ENCODE peak calls at places on chromosomes 7 and 10, in nine cellular contexts. One of them, this sample, is unnamed.

GRCh38 chr10:77463499-77463898 is 174.1 kb downstream of the KCNMA1 start:
- DNase-seq in SK-N-SH: no peak
- DNase-seq in fibroblast of mammary gland: no peak
- DNase-seq in MCF 10A: no peak
- DNase-seq in progenitor cell of endocrine pancreas: no peak
- DNase-seq in GM12878: no peak
- DNase-seq in gastrocnemius medialis: no peak
- DNase-seq in fibroblast of pulmonary artery: no peak
- DNase-seq in AG04449: no peak
- DNase-seq in this sample: no peak

GRCh38 chr7:149686001-149686400 is 87.4 kb downstream of the ZNF467 start:
- DNase-seq in fibroblast of mammary gland: peak; percentile 87
- DNase-seq in GM12878: no peak
- DNase-seq in AG04449: peak; percentile 52
- DNase-seq in progenitor cell of endocrine pancreas: no peak
- DNase-seq in gastrocnemius medialis: no peak
- DNase-seq in fibroblast of pulmonary artery: peak; percentile 77
- DNase-seq in MCF 10A: peak; percentile 63
- DNase-seq in SK-N-SH: no peak
- DNase-seq in this sample: no peak

GRCh38 chr10:93081296-93081695 is 7.6 kb downstream of the CYP26A1 start:
- DNase-seq in AG04449: no peak
- DNase-seq in fibroblast of pulmonary artery: no peak
- DNase-seq in fibroblast of mammary gland: no peak
- DNase-seq in MCF 10A: no peak
- DNase-seq in SK-N-SH: no peak
- DNase-seq in progenitor cell of endocrine pancreas: no peak
- DNase-seq in gastrocnemius medialis: no peak
- DNase-seq in GM12878: no peak
- DNase-seq in this sample: no peak

GRCh38 chr7:98278936-98279335 is 2.5 kb upstream of the BRI3 start:
- DNase-seq in gastrocnemius medialis: no peak
- DNase-seq in progenitor cell of endocrine pancreas: no peak
- DNase-seq in SK-N-SH: peak; percentile 46
- DNase-seq in GM12878: no peak
- DNase-seq in fibroblast of mammary gland: no peak
- DNase-seq in fibroblast of pulmonary artery: no peak
- DNase-seq in MCF 10A: no peak
- DNase-seq in AG04449: no peak
- DNase-seq in this sample: no peak

GRCh38 chr10:28382520-28383269 is 79.8 kb upstream of the MPP7 start:
- DNase-seq in progenitor cell of endocrine pancreas: no peak
- DNase-seq in gastrocnemius medialis: no peak
- DNase-seq in MCF 10A: peak; percentile 12
- DNase-seq in fibroblast of pulmonary artery: no peak
- DNase-seq in fibroblast of mammary gland: peak; percentile 68
- DNase-seq in SK-N-SH: no peak
- DNase-seq in GM12878: no peak
- DNase-seq in AG04449: peak; percentile 63
- DNase-seq in this sample: peak; percentile 27

GRCh38 chr10:22630229-22631174 is 83.9 kb downstream of the PIP4K2A start:
- DNase-seq in AG04449: peak; percentile 4
- DNase-seq in fibroblast of mammary gland: peak; percentile 69
- DNase-seq in progenitor cell of endocrine pancreas: no peak
- DNase-seq in SK-N-SH: no peak
- DNase-seq in fibroblast of pulmonary artery: peak; percentile 69
- DNase-seq in GM12878: peak; percentile 92
- DNase-seq in gastrocnemius medialis: no peak
- DNase-seq in MCF 10A: peak; percentile 47
- DNase-seq in this sample: no peak

GRCh38 chr7:44063894-44064651 is 1.3 kb downstream of the PGAM2 start:
- DNase-seq in AG04449: no peak
- DNase-seq in gastrocnemius medialis: peak; percentile 68
- DNase-seq in GM12878: no peak
- DNase-seq in SK-N-SH: peak; percentile 45
- DNase-seq in fibroblast of pulmonary artery: no peak
- DNase-seq in MCF 10A: no peak
- DNase-seq in progenitor cell of endocrine pancreas: no peak
- DNase-seq in fibroblast of mammary gland: no peak
- DNase-seq in this sample: no peak

GRCh38 chr10:24488631-24489030 is 235.1 kb downstream of the ARHGAP21 start:
- DNase-seq in progenitor cell of endocrine pancreas: no peak
- DNase-seq in MCF 10A: no peak
- DNase-seq in AG04449: no peak
- DNase-seq in fibroblast of pulmonary artery: no peak
- DNase-seq in fibroblast of mammary gland: no peak
- DNase-seq in GM12878: no peak
- DNase-seq in gastrocnemius medialis: no peak
- DNase-seq in SK-N-SH: no peak
- DNase-seq in this sample: no peak

GRCh38 chr7:131898418-131898817 is 342.0 kb upstream of the PODXL start:
- DNase-seq in GM12878: no peak
- DNase-seq in SK-N-SH: no peak
- DNase-seq in AG04449: no peak
- DNase-seq in MCF 10A: peak; percentile 78
- DNase-seq in fibroblast of mammary gland: peak; percentile 14
- DNase-seq in progenitor cell of endocrine pancreas: no peak
- DNase-seq in fibroblast of pulmonary artery: peak; percentile 39
- DNase-seq in gastrocnemius medialis: no peak
- DNase-seq in this sample: no peak

DNA sequence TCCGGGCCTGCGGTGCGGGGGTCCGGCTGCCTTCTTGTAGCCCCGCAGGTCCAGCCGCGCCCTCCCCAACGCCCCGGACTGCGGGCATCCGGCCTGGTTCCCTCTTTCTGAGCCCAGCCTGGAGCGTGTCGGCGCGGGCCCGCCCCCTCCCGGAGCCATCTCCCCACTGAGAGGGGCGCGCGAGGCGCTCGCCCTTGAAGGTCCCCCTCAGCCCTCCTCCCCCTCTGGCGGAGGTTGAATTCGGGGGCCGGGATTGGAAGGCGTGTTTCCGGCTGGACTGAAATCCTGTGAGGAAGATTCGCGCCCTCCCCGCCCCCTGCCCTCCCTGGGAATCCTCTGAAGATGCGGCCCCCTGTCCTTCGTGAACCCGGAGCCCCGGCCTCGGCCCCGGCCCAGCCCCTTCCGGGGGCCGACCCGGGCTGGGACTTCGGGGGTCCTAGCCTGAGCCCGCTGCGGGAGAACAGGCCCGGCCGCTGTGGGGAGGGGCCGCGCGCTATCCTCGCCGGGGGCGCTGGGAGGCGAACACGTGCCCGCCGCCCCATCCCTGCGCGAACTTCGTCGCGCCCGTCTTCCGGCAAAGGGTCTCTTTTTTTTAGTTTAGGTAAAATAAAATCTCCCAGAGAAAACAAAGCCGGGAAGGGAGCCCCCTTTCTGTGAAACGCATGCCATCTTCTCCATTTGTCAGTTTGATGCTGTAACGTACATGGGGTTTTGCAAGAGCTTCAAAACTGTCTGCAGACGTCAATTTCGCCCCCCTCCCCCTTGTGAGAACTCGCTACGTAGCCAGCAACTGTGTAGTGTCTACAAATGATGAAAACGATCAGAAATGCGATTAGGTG is 636 bp downstream of the PDCD4 start:
- DNase-seq in AG04449: peak; percentile 24
- DNase-seq in MCF 10A: peak; percentile 86
- DNase-seq in SK-N-SH: peak; percentile 86
- DNase-seq in GM12878: no peak
- DNase-seq in fibroblast of mammary gland: peak; percentile 89
- DNase-seq in gastrocnemius medialis: peak; percentile 48
- DNase-seq in progenitor cell of endocrine pancreas: peak; percentile 62
- DNase-seq in fibroblast of pulmonary artery: peak; percentile 91
- DNase-seq in this sample: peak; percentile 93
- TF ChIP-seq CTCF in AG04449: peak; percentile 20
- TF ChIP-seq CTCF in MCF 10A: no peak
- TF ChIP-seq CTCF in SK-N-SH: peak; percentile 36
- TF ChIP-seq CTCF in GM12878: peak; percentile 26
- TF ChIP-seq CTCF in fibroblast of mammary gland: peak; percentile 25
- TF ChIP-seq CTCF in gastrocnemius medialis: no peak
- TF ChIP-seq CTCF in progenitor cell of endocrine pancreas: peak; percentile 37
- TF ChIP-seq CTCF in fibroblast of pulmonary artery: peak; percentile 29
- TF ChIP-seq CTCF in this sample: no peak

GRCh38 chr7:5231116-5231515 is 41.1 kb downstream of the WIPI2 start:
- DNase-seq in AG04449: no peak
- DNase-seq in fibroblast of mammary gland: no peak
- DNase-seq in MCF 10A: no peak
- DNase-seq in fibroblast of pulmonary artery: no peak
- DNase-seq in GM12878: peak; percentile 60
- DNase-seq in SK-N-SH: no peak
- DNase-seq in gastrocnemius medialis: no peak
- DNase-seq in progenitor cell of endocrine pancreas: no peak
- DNase-seq in this sample: no peak

GRCh38 chr7:5232874-5233273 is 42.8 kb downstream of the WIPI2 start:
- DNase-seq in MCF 10A: no peak
- DNase-seq in fibroblast of mammary gland: no peak
- DNase-seq in SK-N-SH: no peak
- DNase-seq in fibroblast of pulmonary artery: no peak
- DNase-seq in AG04449: no peak
- DNase-seq in GM12878: no peak
- DNase-seq in gastrocnemius medialis: no peak
- DNase-seq in progenitor cell of endocrine pancreas: no peak
- DNase-seq in this sample: no peak

GRCh38 chr7:5232485-5232837 is 42.4 kb downstream of the WIPI2 start:
- DNase-seq in MCF 10A: no peak
- DNase-seq in fibroblast of pulmonary artery: no peak
- DNase-seq in gastrocnemius medialis: no peak
- DNase-seq in progenitor cell of endocrine pancreas: no peak
- DNase-seq in SK-N-SH: no peak
- DNase-seq in GM12878: no peak
- DNase-seq in AG04449: no peak
- DNase-seq in fibroblast of mammary gland: no peak
- DNase-seq in this sample: no peak

GRCh38 chr7:5230272-5231067 is 40.4 kb downstream of the WIPI2 start:
- DNase-seq in gastrocnemius medialis: no peak
- DNase-seq in fibroblast of mammary gland: no peak
- DNase-seq in fibroblast of pulmonary artery: no peak
- DNase-seq in GM12878: no peak
- DNase-seq in AG04449: no peak
- DNase-seq in SK-N-SH: no peak
- DNase-seq in MCF 10A: no peak
- DNase-seq in progenitor cell of endocrine pancreas: no peak
- DNase-seq in this sample: no peak

GRCh38 chr7:5231811-5232484 is 41.9 kb downstream of the WIPI2 start:
- DNase-seq in fibroblast of mammary gland: no peak
- DNase-seq in SK-N-SH: no peak
- DNase-seq in progenitor cell of endocrine pancreas: no peak
- DNase-seq in gastrocnemius medialis: no peak
- DNase-seq in AG04449: no peak
- DNase-seq in GM12878: peak; percentile 93
- DNase-seq in fibroblast of pulmonary artery: no peak
- DNase-seq in MCF 10A: no peak
- DNase-seq in this sample: no peak
- TF ChIP-seq CTCF in fibroblast of mammary gland: no peak
- TF ChIP-seq CTCF in SK-N-SH: no peak
- TF ChIP-seq CTCF in progenitor cell of endocrine pancreas: no peak
- TF ChIP-seq CTCF in gastrocnemius medialis: no peak
- TF ChIP-seq CTCF in AG04449: no peak
- TF ChIP-seq CTCF in GM12878: peak; percentile 46
- TF ChIP-seq CTCF in fibroblast of pulmonary artery: no peak
- TF ChIP-seq CTCF in MCF 10A: no peak
- TF ChIP-seq CTCF in this sample: no peak

DNA sequence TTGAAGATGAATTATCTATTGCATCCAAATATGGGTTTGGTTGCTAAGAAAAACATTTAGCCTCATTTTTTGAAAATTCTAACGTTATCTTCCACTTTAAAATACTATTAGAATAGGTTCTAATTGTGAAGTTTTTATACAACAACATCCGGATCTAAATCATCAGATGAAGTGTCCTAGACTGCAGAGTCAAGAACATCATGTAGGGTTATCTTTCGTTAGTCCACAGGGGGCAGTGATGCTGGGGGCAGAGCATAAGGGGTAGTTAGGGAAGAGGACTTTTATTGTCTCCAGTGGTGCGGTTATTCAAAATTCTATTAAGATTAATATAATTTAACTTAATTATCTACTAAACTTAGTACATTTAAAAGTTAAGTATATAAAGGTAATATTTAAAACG is 990.6 kb upstream of the PHF14 start:
- DNase-seq in fibroblast of mammary gland: no peak
- DNase-seq in gastrocnemius medialis: no peak
- DNase-seq in SK-N-SH: no peak
- DNase-seq in AG04449: no peak
- DNase-seq in GM12878: no peak
- DNase-seq in progenitor cell of endocrine pancreas: no peak
- DNase-seq in fibroblast of pulmonary artery: no peak
- DNase-seq in MCF 10A: no peak
- DNase-seq in this sample: no peak
- TF ChIP-seq CTCF in fibroblast of mammary gland: no peak
- TF ChIP-seq CTCF in gastrocnemius medialis: no peak
- TF ChIP-seq CTCF in SK-N-SH: no peak
- TF ChIP-seq CTCF in AG04449: no peak
- TF ChIP-seq CTCF in GM12878: no peak
- TF ChIP-seq CTCF in progenitor cell of endocrine pancreas: no peak
- TF ChIP-seq CTCF in fibroblast of pulmonary artery: no peak
- TF ChIP-seq CTCF in MCF 10A: no peak
- TF ChIP-seq CTCF in this sample: no peak

GRCh38 chr7:20314216-20314615 is 16.5 kb upstream of the ITGB8 start:
- DNase-seq in fibroblast of pulmonary artery: no peak
- DNase-seq in progenitor cell of endocrine pancreas: no peak
- DNase-seq in fibroblast of mammary gland: no peak
- DNase-seq in MCF 10A: no peak
- DNase-seq in gastrocnemius medialis: no peak
- DNase-seq in GM12878: no peak
- DNase-seq in SK-N-SH: no peak
- DNase-seq in AG04449: no peak
- DNase-seq in this sample: no peak

GRCh38 chr7:20312562-20312961 is 18.1 kb upstream of the ITGB8 start:
- DNase-seq in SK-N-SH: no peak
- DNase-seq in fibroblast of mammary gland: no peak
- DNase-seq in progenitor cell of endocrine pancreas: no peak
- DNase-seq in AG04449: no peak
- DNase-seq in gastrocnemius medialis: no peak
- DNase-seq in GM12878: no peak
- DNase-seq in fibroblast of pulmonary artery: no peak
- DNase-seq in MCF 10A: no peak
- DNase-seq in this sample: no peak

GRCh38 chr7:20307901-20308300 is 22.8 kb upstream of the ITGB8 start:
- DNase-seq in GM12878: no peak
- DNase-seq in MCF 10A: no peak
- DNase-seq in progenitor cell of endocrine pancreas: no peak
- DNase-seq in AG04449: no peak
- DNase-seq in fibroblast of pulmonary artery: no peak
- DNase-seq in fibroblast of mammary gland: no peak
- DNase-seq in gastrocnemius medialis: no peak
- DNase-seq in SK-N-SH: no peak
- DNase-seq in this sample: no peak

GRCh38 chr7:20311743-20312042 is 19.0 kb upstream of the ITGB8 start:
- DNase-seq in fibroblast of pulmonary artery: no peak
- DNase-seq in SK-N-SH: no peak
- DNase-seq in MCF 10A: no peak
- DNase-seq in progenitor cell of endocrine pancreas: no peak
- DNase-seq in fibroblast of mammary gland: no peak
- DNase-seq in GM12878: no peak
- DNase-seq in gastrocnemius medialis: no peak
- DNase-seq in AG04449: no peak
- DNase-seq in this sample: no peak

GRCh38 chr7:20310963-20311742 is 19.5 kb upstream of the ITGB8 start:
- DNase-seq in SK-N-SH: no peak
- DNase-seq in progenitor cell of endocrine pancreas: no peak
- DNase-seq in fibroblast of mammary gland: peak; percentile 65
- DNase-seq in gastrocnemius medialis: no peak
- DNase-seq in GM12878: peak; percentile 61
- DNase-seq in fibroblast of pulmonary artery: peak; percentile 81
- DNase-seq in AG04449: no peak
- DNase-seq in MCF 10A: peak; percentile 64
- DNase-seq in this sample: no peak
- TF ChIP-seq CTCF in SK-N-SH: peak; percentile 90
- TF ChIP-seq CTCF in progenitor cell of endocrine pancreas: peak; percentile 52
- TF ChIP-seq CTCF in fibroblast of mammary gland: peak; percentile 34
- TF ChIP-seq CTCF in gastrocnemius medialis: no peak
- TF ChIP-seq CTCF in GM12878: peak; percentile 62
- TF ChIP-seq CTCF in fibroblast of pulmonary artery: peak; percentile 42
- TF ChIP-seq CTCF in AG04449: peak; percentile 17
- TF ChIP-seq CTCF in MCF 10A: peak; percentile 65
- TF ChIP-seq CTCF in this sample: no peak